ENCODE peak calls at places on chromosomes 4 and X, in seven cellular contexts. W, A, K, E, V, R and L are unnamed samples.

GRCh38 chrX:106903291-106903820 is at the start of gene RIPPLY1:
- DNase-seq in R (no peak), V (no peak), A (no peak), W (no peak), K (no peak), E (peak; percentile 2), L (no peak)

GRCh38 chrX:46180258-46180687 is 364.9 kb downstream of the ZNF674 start:
- DNase-seq in W (no peak), V (peak; percentile 2), R (no peak), A (peak; percentile 85), E (peak; percentile 49), K (no peak), L (no peak)

GRCh38 chr4:40915318-40916217 is 165.8 kb downstream of the NSUN7 start:
- DNase-seq in V (no peak), K (no peak), W (no peak), A (no peak), E (no peak), R (no peak), L (no peak)

GRCh38 chr4:39469429-39470077 is 10.7 kb downstream of the LIAS start:
- DNase-seq in E (peak; percentile 48), W (peak; percentile 46), V (peak; percentile 89), K (peak; percentile 62), R (no peak), A (peak; percentile 86), L (peak; percentile 63)

GRCh38 chr4:110808371-110808878 is 185.5 kb upstream of the PITX2 start:
- DNase-seq in A (no peak), V (no peak), E (peak; percentile 3), R (no peak), W (no peak), K (no peak), L (no peak)

GRCh38 chr4:82181789-82182188 is 192.0 kb downstream of the HNRNPD start:
- DNase-seq in R (no peak), A (no peak), K (no peak), E (no peak), W (no peak), V (no peak), L (no peak)

GRCh38 chrX:56729152-56729557 is at the start of gene NBDY:
- DNase-seq in K (peak; percentile 35), W (peak; percentile 4), R (peak; percentile 53), A (no peak), E (no peak), V (no peak), L (peak; percentile 74)

GRCh38 chr4:25223770-25224375 is 10.0 kb upstream of the PI4K2B start:
- DNase-seq in A (peak; percentile 57), E (no peak), V (no peak), W (no peak), K (no peak), R (peak; percentile 81), L (no peak)

GRCh38 chrX:149453030-149453429 is 52.1 kb downstream of the IDS start:
- DNase-seq in A (peak; percentile 8), K (no peak), R (no peak), E (no peak), W (no peak), V (no peak), L (no peak)

GRCh38 chrX:13081385-13082285 is 37.2 kb upstream of the FAM9C start:
- DNase-seq in E (peak; percentile 77), R (no peak), W (no peak), A (no peak), K (no peak), V (no peak), L (no peak)

GRCh38 chrX:125266153-125266660 is 53.5 kb upstream of the TEX13C start:
- DNase-seq in K (no peak), E (no peak), A (no peak), W (no peak), V (no peak), R (no peak), L (no peak)

GRCh38 chr4:15956179-15956850 is 6.7 kb downstream of the FGFBP2 start:
- DNase-seq in A (peak; percentile 78), K (peak; percentile 73), R (peak; percentile 92), W (peak; percentile 73), V (peak; percentile 72), E (peak; percentile 55), L (peak; percentile 79)

GRCh38 chrX:149472620-149473019 is 32.5 kb downstream of the IDS start:
- DNase-seq in R (no peak), V (no peak), E (no peak), W (no peak), K (no peak), A (no peak), L (no peak)

GRCh38 chrX:46791927-46792825 is 33.3 kb upstream of the SLC9A7 start:
- DNase-seq in E (peak; percentile 68), A (peak; percentile 63), K (no peak), V (peak; percentile 32), R (no peak), W (no peak), L (peak; percentile 21)

GRCh38 chr4:38308728-38309315 is 348.6 kb downstream of the PTTG2 start:
- DNase-seq in K (no peak), R (no peak), V (no peak), W (no peak), E (no peak), A (no peak), L (no peak)

GRCh38 chr4:48375651-48376291 is 34.4 kb downstream of the SLAIN2 start:
- DNase-seq in A (peak; percentile 1), R (no peak), K (no peak), W (no peak), V (peak; percentile 58), E (no peak), L (no peak)

GRCh38 chr4:3375688-3376087 is 66.1 kb upstream of the HGFAC start:
- DNase-seq in A (no peak), E (no peak), R (no peak), V (no peak), K (peak; percentile 26), W (no peak), L (no peak)

GRCh38 chr4:74394476-74395136 is 29.7 kb downstream of the EREG start:
- DNase-seq in V (no peak), K (no peak), A (peak; percentile 82), W (peak; percentile 15), R (no peak), E (no peak), L (no peak)

GRCh38 chrX:150212672-150213480 is 150.2 kb upstream of the MAMLD1 start:
- DNase-seq in A (no peak), R (no peak), E (no peak), K (no peak), V (no peak), W (no peak), L (peak; percentile 5)

GRCh38 chrX:151538190-151539122 is 25.0 kb upstream of the PASD1 start:
- DNase-seq in R (no peak), V (peak; percentile 35), E (no peak), K (no peak), W (no peak), A (no peak), L (no peak)

GRCh38 chrX:34654939-34655338 is 2.1 kb downstream of the TMEM47 start:
- DNase-seq in K (no peak), R (no peak), W (no peak), V (no peak), A (no peak), E (no peak), L (no peak)

GRCh38 chr4:153318696-153319320 is 25.7 kb upstream of the MND1 start:
- DNase-seq in W (peak; percentile 18), K (peak; percentile 74), E (no peak), A (peak; percentile 39), R (no peak), V (peak; percentile 40), L (peak; percentile 24)

GRCh38 chr4:61507091-61507490 is 307.0 kb downstream of the ADGRL3 start:
- DNase-seq in V (no peak), A (no peak), R (no peak), E (no peak), W (no peak), K (no peak), L (no peak)

DNA sequence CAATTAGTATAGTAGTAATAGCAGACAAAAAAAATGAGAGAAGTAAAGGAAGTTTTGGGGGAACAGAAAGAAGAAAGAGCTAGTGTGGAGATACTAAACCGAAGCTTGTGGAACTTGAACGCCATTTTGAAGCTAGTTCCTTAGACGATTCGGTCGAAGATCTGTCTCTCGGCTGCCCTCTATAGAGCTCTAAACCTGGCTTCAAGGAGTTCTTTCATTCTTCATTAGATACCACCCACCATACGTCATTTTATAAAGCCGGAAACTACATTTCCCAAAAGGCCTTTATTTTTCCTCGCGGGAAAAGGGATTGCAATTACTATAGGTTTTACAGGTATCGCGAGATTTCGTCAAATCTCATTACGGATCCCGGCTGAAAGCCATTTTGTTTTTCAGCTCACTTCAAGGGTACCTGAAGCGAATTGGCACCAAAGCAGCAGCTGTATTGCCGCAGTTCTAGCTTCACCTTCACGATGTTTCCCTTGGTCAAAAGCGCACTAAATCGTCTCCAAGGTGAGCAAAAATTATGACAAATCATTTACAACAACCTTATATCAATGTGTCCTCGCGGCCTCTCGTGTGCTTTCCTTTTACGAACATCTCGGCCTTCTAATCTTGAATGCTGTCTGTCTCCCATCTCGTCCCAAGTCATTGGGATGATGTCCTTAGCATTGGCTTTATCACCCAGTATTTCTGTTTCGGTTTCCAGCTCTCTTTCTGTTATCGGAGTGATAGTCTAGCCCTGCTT is at the start of gene COX7B:
- DNase-seq in E (peak; percentile 92), K (peak; percentile 70), A (peak; percentile 94), V (peak; percentile 96), W (peak; percentile 56), R (peak; percentile 51), L (peak; percentile 13)
- TF ChIP-seq JUND in E (no peak), K (no peak), A (no peak), V (no peak), W (peak; percentile 40), R (no peak), L (no peak)

DNA sequence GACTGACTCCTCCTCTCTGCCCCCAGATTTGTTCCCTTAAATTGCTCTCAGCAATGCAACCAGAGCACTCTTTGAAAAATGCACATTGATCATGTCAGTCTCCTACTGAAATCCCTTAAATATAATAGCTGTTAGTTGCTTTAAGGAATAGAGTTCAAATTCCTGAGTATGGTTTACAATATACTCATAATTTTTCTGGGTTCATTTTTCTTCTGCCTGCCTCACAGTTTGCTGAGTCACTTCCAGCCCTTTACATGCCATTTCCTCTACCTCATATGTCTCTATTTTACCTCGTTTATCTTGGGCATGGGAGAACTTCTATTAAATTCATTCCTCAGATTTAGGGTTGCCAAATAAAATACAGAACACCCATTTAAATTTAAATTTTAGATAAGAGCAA is 582.8 kb upstream of the AADAT start:
- DNase-seq in E (no peak), A (no peak), V (no peak), R (no peak), W (no peak), K (no peak), L (no peak)
- TF ChIP-seq JUND in E (no peak), A (no peak), V (no peak), R (no peak), W (no peak), K (peak; percentile 66), L (no peak)

GRCh38 chr4:22739933-22740332 is 47.2 kb downstream of the GBA3 start:
- DNase-seq in R (no peak), V (no peak), W (no peak), E (no peak), A (no peak), K (no peak), L (no peak)
- TF ChIP-seq JUND in R (no peak), V (no peak), W (no peak), E (no peak), A (no peak), K (no peak), L (no peak)

DNA sequence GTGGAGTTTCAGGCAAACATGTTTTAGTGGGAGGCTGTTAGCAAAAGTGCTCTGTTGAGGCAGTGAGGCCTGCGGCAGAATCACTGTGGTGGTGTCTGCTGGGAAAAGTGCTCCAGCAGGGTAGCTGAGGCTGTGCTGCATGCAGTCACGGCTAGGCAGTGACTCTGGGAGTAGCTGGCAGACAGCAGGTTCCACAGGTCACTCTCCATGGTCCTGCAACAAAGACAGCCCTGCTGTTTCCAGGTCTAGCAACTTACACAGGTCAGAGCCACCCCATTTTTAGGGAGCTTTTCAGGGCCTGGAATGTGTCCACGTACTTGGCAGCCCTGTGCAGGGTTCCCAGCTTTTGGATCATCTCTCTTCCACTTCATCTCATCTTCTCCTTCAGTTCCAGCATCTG is 184.3 kb downstream of the NAA11 start:
- DNase-seq in K (no peak), V (peak; percentile 1), E (no peak), W (no peak), R (peak; percentile 46), A (no peak), L (peak; percentile 76)
- TF ChIP-seq JUND in K (no peak), V (no peak), E (no peak), W (no peak), R (no peak), A (no peak), L (no peak)